ENCODE peak calls at places on chromosomes 5 and 9, in four cellular contexts. One of them, this sample, is unnamed. For H3K4me1, the result is how much of the 10 kb centered on the place peaks cover.

GRCh38 chr9:86604741-86605140 is 250.5 kb upstream of the TUT7 start:
- DNase-seq in GM23338: no peak
- DNase-seq in cardiac muscle cell: no peak
- DNase-seq in adrenal gland: no peak
- DNase-seq in this sample: no peak

GRCh38 chr5:153084476-153084875 is 406.0 kb upstream of the GRIA1 start:
- DNase-seq in GM23338: no peak
- DNase-seq in cardiac muscle cell: no peak
- DNase-seq in adrenal gland: no peak
- DNase-seq in this sample: no peak

GRCh38 chr5:14551211-14551610 is 30.4 kb upstream of the OTULINL start:
- DNase-seq in adrenal gland: no peak
- DNase-seq in GM23338: no peak
- DNase-seq in cardiac muscle cell: no peak
- DNase-seq in this sample: no peak

GRCh38 chr5:91390268-91390667 is 7.2 kb upstream of the ARRDC3 start:
- DNase-seq in adrenal gland: no peak
- DNase-seq in GM23338: no peak
- DNase-seq in cardiac muscle cell: no peak
- DNase-seq in this sample: no peak

GRCh38 chr9:97802276-97802675 is 50.8 kb upstream of the FOXE1 start:
- DNase-seq in cardiac muscle cell: peak
- DNase-seq in GM23338: no peak
- DNase-seq in adrenal gland: no peak
- DNase-seq in this sample: no peak

GRCh38 chr5:149304195-149305072 is 32.8 kb downstream of the AFAP1L1 start:
- DNase-seq in cardiac muscle cell: no peak
- DNase-seq in adrenal gland: no peak
- DNase-seq in GM23338: no peak
- DNase-seq in this sample: no peak

GRCh38 chr5:146888341-146888978 is 9.9 kb upstream of the PPP2R2B start:
- DNase-seq in adrenal gland: no peak
- DNase-seq in cardiac muscle cell: no peak
- DNase-seq in GM23338: peak
- DNase-seq in this sample: no peak

GRCh38 chr5:25190521-25191000 is 545.8 kb upstream of the CDH10 start:
- DNase-seq in cardiac muscle cell: no peak
- DNase-seq in adrenal gland: no peak
- DNase-seq in GM23338: no peak
- DNase-seq in this sample: peak

GRCh38 chr9:12274577-12274976 is 418.6 kb upstream of the TYRP1 start:
- DNase-seq in adrenal gland: no peak
- DNase-seq in cardiac muscle cell: no peak
- DNase-seq in GM23338: no peak
- DNase-seq in this sample: no peak

GRCh38 chr9:92723299-92723625 is 41.4 kb downstream of the BICD2 start:
- DNase-seq in GM23338: no peak
- DNase-seq in adrenal gland: no peak
- DNase-seq in cardiac muscle cell: no peak
- DNase-seq in this sample: no peak

GRCh38 chr5:111655169-111655924 is 101.6 kb downstream of the NREP start:
- DNase-seq in adrenal gland: no peak
- DNase-seq in cardiac muscle cell: peak
- DNase-seq in GM23338: no peak
- DNase-seq in this sample: no peak

GRCh38 chr9:107794259-107794658 is 304.7 kb upstream of the KLF4 start:
- DNase-seq in adrenal gland: no peak
- DNase-seq in cardiac muscle cell: no peak
- DNase-seq in GM23338: no peak
- DNase-seq in this sample: no peak

GRCh38 chr5:122129332-122129731 is at the start of gene ZNF474:
- DNase-seq in cardiac muscle cell: peak
- DNase-seq in GM23338: peak
- DNase-seq in adrenal gland: peak
- DNase-seq in this sample: no peak

GRCh38 chr5:138489705-138490104 is 24.4 kb downstream of the EGR1 start:
- DNase-seq in cardiac muscle cell: peak
- DNase-seq in GM23338: no peak
- DNase-seq in adrenal gland: peak
- DNase-seq in this sample: no peak

GRCh38 chr5:31397926-31398557 is 133.9 kb downstream of the DROSHA start:
- DNase-seq in GM23338: no peak
- DNase-seq in cardiac muscle cell: peak
- DNase-seq in adrenal gland: no peak
- DNase-seq in this sample: no peak

GRCh38 chr5:14440598-14441401 is 140.8 kb upstream of the OTULINL start:
- DNase-seq in GM23338: no peak
- DNase-seq in cardiac muscle cell: peak
- DNase-seq in adrenal gland: peak
- DNase-seq in this sample: no peak

GRCh38 chr5:5678909-5679308 is 256.4 kb downstream of the ICE1 start:
- DNase-seq in GM23338: no peak
- DNase-seq in adrenal gland: peak
- DNase-seq in cardiac muscle cell: peak
- DNase-seq in this sample: no peak

GRCh38 chr5:125510651-125511050 is 764.2 kb upstream of the ZNF608 start:
- DNase-seq in GM23338: no peak
- DNase-seq in adrenal gland: no peak
- DNase-seq in cardiac muscle cell: peak
- DNase-seq in this sample: no peak

GRCh38 chr5:171299851-171300250 is 9.2 kb upstream of the TLX3 start:
- DNase-seq in cardiac muscle cell: peak
- DNase-seq in GM23338: no peak
- DNase-seq in adrenal gland: no peak
- DNase-seq in this sample: no peak

GRCh38 chr9:87494970-87495471 is 2.6 kb upstream of the DAPK1 start:
- DNase-seq in cardiac muscle cell: no peak
- DNase-seq in GM23338: no peak
- DNase-seq in adrenal gland: peak
- DNase-seq in this sample: no peak

GRCh38 chr9:129879103-129879699 is 43.9 kb downstream of the USP20 start:
- DNase-seq in cardiac muscle cell: no peak
- DNase-seq in GM23338: no peak
- DNase-seq in adrenal gland: no peak
- DNase-seq in this sample: no peak

GRCh38 chr9:89505795-89506385 is 8.0 kb upstream of the SEMA4D start:
- DNase-seq in adrenal gland: peak
- DNase-seq in cardiac muscle cell: peak
- DNase-seq in GM23338: no peak
- DNase-seq in this sample: no peak

GRCh38 chr9:89661391-89661949 is 56.7 kb downstream of the GADD45G start:
- DNase-seq in adrenal gland: peak
- DNase-seq in GM23338: no peak
- DNase-seq in cardiac muscle cell: no peak
- DNase-seq in this sample: peak

GRCh38 chr5:144511581-144512072 is 341.0 kb downstream of the KCTD16 start:
- DNase-seq in GM23338: no peak
- DNase-seq in adrenal gland: no peak
- DNase-seq in cardiac muscle cell: no peak
- DNase-seq in this sample: no peak

GRCh38 chr5:13708432-13708831 is 236.1 kb downstream of the DNAH5 start:
- DNase-seq in GM23338: no peak
- DNase-seq in cardiac muscle cell: no peak
- DNase-seq in adrenal gland: no peak
- DNase-seq in this sample: no peak

GRCh38 chr5:65327582-65327981 is 154.1 kb downstream of the ADAMTS6 start:
- DNase-seq in GM23338: no peak
- DNase-seq in adrenal gland: no peak
- DNase-seq in cardiac muscle cell: peak
- DNase-seq in this sample: no peak

GRCh38 chr5:105506692-105507277 is 1944.2 kb upstream of the NUDT12 start:
- DNase-seq in cardiac muscle cell: peak
- DNase-seq in adrenal gland: peak
- DNase-seq in GM23338: peak
- DNase-seq in this sample: no peak

GRCh38 chr5:37900692-37901091 is 60.9 kb upstream of the GDNF start:
- DNase-seq in cardiac muscle cell: peak
- DNase-seq in GM23338: peak
- DNase-seq in adrenal gland: peak
- DNase-seq in this sample: no peak

GRCh38 chr9:2125909-2126308 is 110.8 kb downstream of the SMARCA2 start:
- DNase-seq in cardiac muscle cell: peak
- DNase-seq in adrenal gland: no peak
- DNase-seq in GM23338: no peak
- DNase-seq in this sample: no peak

GRCh38 chr5:57839025-57839424 is 356.4 kb upstream of the ACTBL2 start:
- DNase-seq in GM23338: no peak
- DNase-seq in cardiac muscle cell: no peak
- DNase-seq in adrenal gland: no peak
- DNase-seq in this sample: no peak

GRCh38 chr5:5497132-5497748 is 74.8 kb downstream of the ICE1 start:
- DNase-seq in adrenal gland: peak
- DNase-seq in cardiac muscle cell: peak
- DNase-seq in GM23338: peak
- DNase-seq in this sample: peak

GRCh38 chr9:91790912-91791311 is 159.1 kb downstream of the ROR2 start:
- DNase-seq in adrenal gland: no peak
- DNase-seq in cardiac muscle cell: no peak
- DNase-seq in GM23338: no peak
- DNase-seq in this sample: no peak

GRCh38 chr9:134314039-134314949 is 12.0 kb upstream of the RXRA start:
- DNase-seq in adrenal gland: no peak
- DNase-seq in cardiac muscle cell: no peak
- DNase-seq in GM23338: no peak
- DNase-seq in this sample: peak

DNA sequence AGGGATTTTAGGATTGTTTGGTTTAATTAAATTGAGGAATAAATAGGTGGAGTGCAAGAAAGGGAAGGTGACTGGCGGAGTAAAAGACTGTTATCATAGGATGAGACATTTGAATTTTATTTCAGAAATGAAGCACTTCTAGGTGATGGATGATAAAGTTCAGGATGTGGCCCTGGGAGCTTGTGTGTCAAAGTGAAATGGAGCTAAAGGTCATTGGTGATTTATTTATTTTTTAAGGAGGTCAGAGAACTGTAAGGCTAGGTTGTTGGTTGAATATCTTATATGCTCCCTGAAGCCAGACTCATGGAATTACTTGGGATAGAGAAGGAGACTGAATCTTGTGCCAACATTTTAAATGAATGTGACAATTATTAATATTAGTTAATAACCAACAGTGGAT is 40.5 kb downstream of the PBX3 start:
- DNase-seq in GM23338: no peak
- DNase-seq in adrenal gland: no peak
- DNase-seq in cardiac muscle cell: no peak
- DNase-seq in this sample: no peak
- H3K4me1 ChIP-seq in GM23338: under half
- H3K4me1 ChIP-seq in adrenal gland: under half
- H3K4me1 ChIP-seq in cardiac muscle cell: under half
- H3K4me1 ChIP-seq in this sample: under half

GRCh38 chr9:131546336-131547084 is 1.2 kb downstream of the PRRT1B start:
- DNase-seq in adrenal gland: no peak
- DNase-seq in cardiac muscle cell: peak
- DNase-seq in GM23338: peak
- DNase-seq in this sample: no peak

GRCh38 chr9:131554088-131554864 is 9.0 kb downstream of the PRRT1B start:
- DNase-seq in cardiac muscle cell: no peak
- DNase-seq in GM23338: peak
- DNase-seq in adrenal gland: no peak
- DNase-seq in this sample: no peak

GRCh38 chr9:131555841-131556673 is 10.7 kb downstream of the PRRT1B start:
- DNase-seq in cardiac muscle cell: no peak
- DNase-seq in GM23338: no peak
- DNase-seq in adrenal gland: no peak
- DNase-seq in this sample: no peak

GRCh38 chr9:131554865-131555351 is 9.6 kb downstream of the PRRT1B start:
- DNase-seq in cardiac muscle cell: no peak
- DNase-seq in GM23338: peak
- DNase-seq in adrenal gland: no peak
- DNase-seq in this sample: no peak

DNA sequence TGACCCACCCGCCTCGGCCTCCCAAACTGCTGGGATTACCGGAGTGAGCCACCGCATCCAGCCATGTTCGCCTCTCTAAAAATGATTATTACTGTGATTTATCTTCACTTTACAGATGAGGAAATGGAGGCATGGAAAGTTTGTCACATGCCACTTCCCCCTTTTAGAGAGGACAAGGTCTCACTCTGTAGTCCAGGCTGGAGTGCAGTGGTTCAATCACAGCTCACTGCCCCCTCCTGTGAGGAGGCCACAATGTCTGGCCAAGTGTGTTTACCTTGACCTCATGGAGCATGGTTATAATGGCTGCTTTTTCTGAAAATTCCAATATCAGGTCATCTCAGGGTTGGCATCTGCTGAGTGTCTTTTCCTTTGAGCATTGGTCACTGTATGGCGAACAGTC is 6.7 kb downstream of the PRRT1B start:
- DNase-seq in cardiac muscle cell: no peak
- DNase-seq in GM23338: no peak
- DNase-seq in adrenal gland: no peak
- DNase-seq in this sample: no peak
- TF ChIP-seq CTCF in cardiac muscle cell: no peak
- TF ChIP-seq CTCF in GM23338: no peak
- TF ChIP-seq CTCF in adrenal gland: no peak
- TF ChIP-seq CTCF in this sample: no peak

GRCh38 chr9:15304620-15305019 is 2.4 kb downstream of the TTC39B start:
- DNase-seq in GM23338: no peak
- DNase-seq in adrenal gland: no peak
- DNase-seq in cardiac muscle cell: no peak
- DNase-seq in this sample: no peak
- H3K4me1 ChIP-seq in GM23338: under half
- H3K4me1 ChIP-seq in adrenal gland: under half
- H3K4me1 ChIP-seq in cardiac muscle cell: under half
- H3K4me1 ChIP-seq in this sample: under half

GRCh38 chr9:136997355-136997754 is 987 bp upstream of the CLIC3 start:
- DNase-seq in cardiac muscle cell: no peak
- DNase-seq in adrenal gland: no peak
- DNase-seq in GM23338: no peak
- DNase-seq in this sample: no peak

GRCh38 chr9:136995370-136995769 is 998 bp downstream of the CLIC3 start:
- DNase-seq in cardiac muscle cell: no peak
- DNase-seq in adrenal gland: no peak
- DNase-seq in GM23338: no peak
- DNase-seq in this sample: no peak

GRCh38 chr9:136996361-136997281 is at the start of gene CLIC3:
- DNase-seq in GM23338: peak
- DNase-seq in cardiac muscle cell: no peak
- DNase-seq in adrenal gland: no peak
- DNase-seq in this sample: peak

GRCh38 chr9:136995772-136996308 is 528 bp downstream of the CLIC3 start:
- DNase-seq in GM23338: no peak
- DNase-seq in adrenal gland: peak
- DNase-seq in cardiac muscle cell: no peak
- DNase-seq in this sample: peak

GRCh38 chr9:136997830-136998234 is 1.5 kb upstream of the CLIC3 start:
- DNase-seq in adrenal gland: no peak
- DNase-seq in GM23338: no peak
- DNase-seq in cardiac muscle cell: no peak
- DNase-seq in this sample: no peak
- TF ChIP-seq CTCF in adrenal gland: no peak
- TF ChIP-seq CTCF in GM23338: no peak
- TF ChIP-seq CTCF in cardiac muscle cell: no peak
- TF ChIP-seq CTCF in this sample: peak

GRCh38 chr5:142945321-142945720 is 175.1 kb downstream of the ARHGAP26 start:
- DNase-seq in adrenal gland: no peak
- DNase-seq in cardiac muscle cell: no peak
- DNase-seq in GM23338: no peak
- DNase-seq in this sample: no peak
- H3K4me1 ChIP-seq in adrenal gland: under half
- H3K4me1 ChIP-seq in cardiac muscle cell: under half
- H3K4me1 ChIP-seq in GM23338: under half
- H3K4me1 ChIP-seq in this sample: under half

This sample was measured in upper lobe of right lung.